ENCODE peak calls at places on chromosome 5, in eight cellular contexts. T is MM.1S; Z is neuronal stem cell; K is cardiac muscle cell; E is effector memory CD4-positive, alpha-beta T cell; A is gastrocnemius medialis; Q is lung; R is left ventricle myocardium inferior. J is an unnamed sample. For H3K36me3, the result is how much of the 10 kb centered on the place peaks cover.

GRCh38 chr5:5306696-5307095 is 115.8 kb upstream of the ICE1 start:
- DNase-seq in T (no peak), Z (no peak), K (peak), E (no peak), A (no peak), Q (no peak), R (no peak), J (no peak)

GRCh38 chr5:149035282-149035882 is 27.5 kb downstream of the SH3TC2 start:
- DNase-seq in T (peak), Z (peak), K (peak), E (peak), A (peak), Q (peak), R (peak), J (no peak)

GRCh38 chr5:95163079-95163478 is 121.8 kb downstream of the MCTP1 start:
- DNase-seq in T (no peak), Z (no peak), K (no peak), E (no peak), A (no peak), Q (no peak), R (no peak), J (no peak)

GRCh38 chr5:163506726-163507125 is 1.3 kb downstream of the MAT2B start:
- DNase-seq in T (peak), Z (no peak), K (no peak), E (no peak), A (no peak), Q (no peak), R (no peak), J (no peak)

GRCh38 chr5:140041492-140042421 is 1.3 kb downstream of the NRG2 start:
- DNase-seq in T (no peak), Z (no peak), K (peak), E (no peak), A (peak), Q (peak), R (peak), J (no peak)

GRCh38 chr5:142396436-142396835 is 71.6 kb upstream of the SPRY4 start:
- DNase-seq in T (no peak), Z (no peak), K (no peak), E (no peak), A (no peak), Q (no peak), R (no peak), J (no peak)

GRCh38 chr5:170278611-170279500 is 18.7 kb downstream of the LCP2 start:
- DNase-seq in T (peak), Z (no peak), K (peak), E (peak), A (no peak), Q (peak), R (peak), J (no peak)

GRCh38 chr5:43042626-43043399 is 2.7 kb upstream of the ANXA2R start:
- DNase-seq in T (peak), Z (peak), K (peak), E (peak), A (peak), Q (peak), R (peak), J (no peak)

GRCh38 chr5:100827481-100827889 is 75.6 kb downstream of the ST8SIA4 start:
- DNase-seq in T (no peak), Z (no peak), K (no peak), E (no peak), A (no peak), Q (no peak), R (no peak), J (no peak)

GRCh38 chr5:67879619-67880357 is 335.8 kb upstream of the PIK3R1 start:
- DNase-seq in T (no peak), Z (no peak), K (peak), E (no peak), A (no peak), Q (no peak), R (no peak), J (peak)

GRCh38 chr5:72857396-72857795 is 40.9 kb downstream of the TNPO1 start:
- DNase-seq in T (no peak), Z (no peak), K (no peak), E (no peak), A (no peak), Q (no peak), R (no peak), J (no peak)

GRCh38 chr5:143536364-143536763 is 132.9 kb upstream of the NR3C1 start:
- DNase-seq in T (no peak), Z (no peak), K (peak), E (no peak), A (no peak), Q (peak), R (no peak), J (peak)

GRCh38 chr5:125455041-125455440 is 708.6 kb upstream of the ZNF608 start:
- DNase-seq in T (no peak), Z (no peak), K (peak), E (no peak), A (no peak), Q (no peak), R (no peak), J (no peak)

GRCh38 chr5:3382782-3383181 is 212.8 kb upstream of the IRX1 start:
- DNase-seq in T (no peak), Z (no peak), K (no peak), E (no peak), A (no peak), Q (no peak), R (no peak), J (no peak)

GRCh38 chr5:149223081-149223848 is 48.4 kb upstream of the AFAP1L1 start:
- DNase-seq in T (no peak), Z (no peak), K (no peak), E (no peak), A (no peak), Q (no peak), R (no peak), J (no peak)

GRCh38 chr5:58967597-58968281 is 384.9 kb downstream of the RAB3C start:
- DNase-seq in T (no peak), Z (no peak), K (no peak), E (no peak), A (no peak), Q (no peak), R (no peak), J (no peak)

GRCh38 chr5:172758077-172758835 is 12.7 kb downstream of the DUSP1 start:
- DNase-seq in T (no peak), Z (no peak), K (peak), E (no peak), A (no peak), Q (no peak), R (no peak), J (no peak)

GRCh38 chr5:142277796-142278195 is 47.0 kb downstream of the SPRY4 start:
- DNase-seq in T (no peak), Z (no peak), K (no peak), E (no peak), A (no peak), Q (no peak), R (no peak), J (peak)

GRCh38 chr5:76849767-76850291 is at the start of gene S100Z:
- DNase-seq in T (no peak), Z (no peak), K (peak), E (peak), A (no peak), Q (no peak), R (no peak), J (no peak)

GRCh38 chr5:157308826-157309465 is 43.0 kb downstream of the CYFIP2 start:
- DNase-seq in T (no peak), Z (no peak), K (peak), E (no peak), A (no peak), Q (no peak), R (no peak), J (no peak)

GRCh38 chr5:124860271-124860670 is 113.8 kb upstream of the ZNF608 start:
- DNase-seq in T (no peak), Z (no peak), K (no peak), E (no peak), A (no peak), Q (no peak), R (no peak), J (no peak)

GRCh38 chr5:119315516-119315949 is 40.3 kb upstream of the TNFAIP8 start:
- DNase-seq in T (peak), Z (no peak), K (peak), E (no peak), A (no peak), Q (no peak), R (no peak), J (no peak)

GRCh38 chr5:43193171-43193951 is 1.3 kb downstream of the NIM1K start:
- DNase-seq in T (no peak), Z (peak), K (peak), E (no peak), A (no peak), Q (peak), R (no peak), J (peak)

GRCh38 chr5:757931-758697 is 26.4 kb downstream of the ZDHHC11B start:
- DNase-seq in T (no peak), Z (peak), K (no peak), E (peak), A (no peak), Q (peak), R (peak), J (no peak)

DNA sequence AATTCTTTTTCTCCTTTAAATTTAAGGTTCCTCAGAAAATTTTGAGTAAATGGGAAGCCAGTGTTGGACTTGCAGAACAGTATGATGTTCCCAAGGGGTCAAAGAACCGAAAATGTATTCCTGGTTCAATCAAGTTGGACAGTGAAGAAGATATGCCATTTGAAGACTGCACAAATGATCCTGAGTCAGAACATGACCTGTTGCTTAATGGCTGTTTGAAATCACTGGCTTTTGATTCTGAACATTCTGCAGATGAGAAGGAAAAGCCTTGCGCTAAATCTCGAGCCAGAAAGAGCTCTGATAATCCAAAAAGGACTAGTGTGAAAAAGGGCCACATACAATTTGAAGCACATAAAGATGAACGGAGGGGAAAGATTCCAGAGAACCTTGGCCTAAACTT is 76.0 kb downstream of the NSD1 start:
- DNase-seq in T (no peak), Z (no peak), K (no peak), E (no peak), A (no peak), Q (no peak), R (no peak), J (no peak)
- H3K36me3 ChIP-seq in T (under half), Z (under half), K (under half), E (under half), A (under half), Q (under half), R (half or more), J (under half)

DNA sequence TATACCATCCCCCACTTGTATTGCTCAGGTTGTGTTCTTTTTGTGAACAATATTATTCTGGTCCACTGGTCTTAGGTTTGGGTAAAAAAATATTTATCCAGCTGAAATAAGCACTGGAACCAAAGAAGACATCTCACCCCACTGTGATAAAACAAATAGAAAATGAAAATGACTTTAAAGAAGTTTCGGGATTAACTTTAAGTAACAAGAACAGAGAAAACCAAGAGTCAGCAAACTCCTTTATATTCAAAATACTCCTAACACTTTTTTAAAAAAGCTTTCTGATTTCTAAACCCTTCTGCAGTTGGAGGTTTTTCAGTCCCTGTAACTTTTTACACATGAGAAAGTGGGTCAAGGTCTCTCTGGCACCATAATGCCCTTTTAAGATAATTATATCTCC is 273.9 kb upstream of the CDH10 start:
- DNase-seq in T (peak), Z (no peak), K (no peak), E (no peak), A (no peak), Q (no peak), R (no peak), J (no peak)
- H3K36me3 ChIP-seq in T (under half), Z (under half), K (under half), E (under half), A (under half), Q (under half), R (under half), J (under half)

DNA sequence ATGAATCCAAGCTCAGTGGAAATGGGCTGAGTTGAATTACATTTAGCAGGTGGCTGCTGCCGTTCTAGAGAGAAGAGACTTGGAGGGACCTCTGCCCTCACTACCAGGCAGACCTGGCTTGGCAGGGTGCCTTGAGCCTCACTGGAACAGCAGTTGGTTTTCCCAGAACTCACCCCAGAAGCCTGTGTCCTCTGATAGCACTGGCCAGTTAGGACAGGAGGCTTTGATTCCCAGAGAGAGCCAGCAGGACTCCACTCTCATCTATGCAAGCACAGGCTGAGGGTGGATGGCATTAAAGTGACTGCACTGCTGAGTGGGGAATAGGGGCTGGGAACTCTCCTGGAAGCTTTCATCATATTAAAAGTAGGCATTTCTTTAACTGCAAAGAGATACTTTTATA is 54.8 kb downstream of the PWWP2A start:
- DNase-seq in T (no peak), Z (no peak), K (no peak), E (no peak), A (no peak), Q (no peak), R (peak), J (no peak)
- H3K36me3 ChIP-seq in T (under half), Z (half or more), K (under half), E (under half), A (under half), Q (under half), R (half or more), J (under half)

DNA sequence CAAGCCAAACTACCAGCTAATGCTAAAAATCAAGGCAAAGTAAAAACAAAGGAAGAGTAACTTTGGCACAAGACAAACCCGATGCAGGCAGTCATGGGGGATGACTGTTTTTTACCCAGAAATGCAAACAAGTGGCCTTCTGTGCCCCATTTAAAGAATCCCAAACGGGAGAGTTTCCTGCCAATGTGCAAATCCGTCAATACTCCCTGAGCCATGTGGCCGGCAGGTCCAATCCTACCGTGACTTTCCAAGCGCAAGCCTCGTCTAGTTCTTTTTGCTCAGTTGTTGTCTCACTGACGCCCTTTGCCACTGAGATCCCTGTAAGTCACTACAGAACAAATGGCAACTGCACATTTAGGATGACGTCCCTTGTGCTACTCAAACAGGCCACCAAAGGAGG is 43.3 kb downstream of the OTULIN start:
- DNase-seq in T (no peak), Z (no peak), K (no peak), E (no peak), A (no peak), Q (no peak), R (no peak), J (no peak)
- H3K36me3 ChIP-seq in T (under half), Z (half or more), K (under half), E (under half), A (under half), Q (under half), R (half or more), J (under half)

DNA sequence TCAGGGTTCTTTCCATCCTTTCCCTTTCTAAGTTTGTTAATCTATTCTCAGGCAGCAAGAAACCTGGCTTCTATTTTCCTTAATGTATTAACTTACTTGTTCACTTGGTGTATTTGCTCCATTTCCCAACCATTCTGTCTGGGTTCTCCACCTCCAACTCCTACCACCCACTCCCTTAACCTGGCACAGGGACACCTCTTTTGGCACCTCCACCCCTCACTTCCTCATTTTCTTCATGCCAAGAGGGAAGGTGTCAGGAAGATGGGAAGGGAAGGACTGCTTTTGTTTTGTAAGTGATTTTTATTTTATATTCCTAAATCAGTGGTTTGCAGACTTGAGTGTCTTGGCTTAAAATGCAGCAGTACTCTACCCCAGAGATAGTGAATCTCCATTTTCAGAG is 166.1 kb downstream of the TRIO start:
- DNase-seq in T (no peak), Z (no peak), K (no peak), E (no peak), A (no peak), Q (no peak), R (no peak), J (no peak)
- H3K36me3 ChIP-seq in T (under half), Z (half or more), K (under half), E (under half), A (under half), Q (under half), R (half or more), J (under half)

DNA sequence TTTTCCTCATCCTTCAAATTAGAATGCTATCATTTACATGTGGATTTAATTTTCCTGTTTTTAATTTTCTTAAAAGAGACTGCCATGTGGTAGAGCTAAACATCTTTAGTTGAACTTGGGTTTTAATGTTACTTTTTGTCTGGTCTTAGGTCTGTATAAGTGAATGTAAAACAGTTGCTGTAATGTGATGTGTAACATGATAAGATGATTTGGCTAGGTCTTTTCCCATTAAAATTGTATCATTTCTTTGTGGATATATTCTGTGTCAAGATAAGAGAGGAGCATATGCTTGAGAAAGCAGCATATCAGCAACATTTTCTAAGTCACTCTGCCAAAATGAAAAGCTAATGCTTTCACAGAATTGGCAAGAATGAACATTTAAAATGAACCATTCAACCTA is 18.5 kb downstream of the TMEM167A start:
- DNase-seq in T (no peak), Z (no peak), K (no peak), E (no peak), A (no peak), Q (no peak), R (no peak), J (no peak)
- H3K36me3 ChIP-seq in T (under half), Z (half or more), K (under half), E (under half), A (under half), Q (under half), R (under half), J (under half)

GRCh38 chr5:165296401-165297130 is 1791.1 kb downstream of the MAT2B start:
- DNase-seq in T (no peak), Z (no peak), K (no peak), E (no peak), A (no peak), Q (no peak), R (no peak), J (no peak)
- H3K36me3 ChIP-seq in T (under half), Z (under half), K (under half), E (under half), A (under half), Q (under half), R (under half), J (under half)

GRCh38 chr5:65546141-65546540 is 16.8 kb downstream of the CENPK start:
- DNase-seq in T (no peak), Z (no peak), K (no peak), E (no peak), A (no peak), Q (no peak), R (no peak), J (no peak)
- H3K36me3 ChIP-seq in T (under half), Z (half or more), K (under half), E (under half), A (under half), Q (under half), R (under half), J (under half)

DNA sequence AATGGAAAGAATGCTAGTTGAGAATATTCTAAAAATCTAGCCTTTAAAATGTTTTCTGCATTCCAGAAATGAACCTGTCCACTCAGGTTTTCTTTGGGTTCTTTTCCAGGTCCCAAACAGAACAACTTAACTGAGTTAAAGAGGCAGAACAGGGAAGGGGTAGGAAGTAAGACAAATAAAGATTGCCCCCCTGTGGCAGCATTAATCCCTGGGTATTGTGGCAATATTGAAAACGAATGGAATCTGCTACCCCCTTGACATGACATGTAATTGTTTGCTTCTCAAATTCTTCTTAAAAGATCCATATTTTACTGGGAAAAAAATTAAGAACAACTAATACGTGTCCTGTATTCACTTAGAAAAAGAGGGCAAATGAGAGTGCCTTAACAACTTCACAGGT is 9.3 kb upstream of the RBM22 start:
- DNase-seq in T (no peak), Z (no peak), K (peak), E (no peak), A (no peak), Q (no peak), R (no peak), J (no peak)
- H3K36me3 ChIP-seq in T (under half), Z (half or more), K (under half), E (under half), A (under half), Q (under half), R (half or more), J (under half)

GRCh38 chr5:154456540-154456939 is 10.7 kb downstream of the SAP30L start:
- DNase-seq in T (no peak), Z (no peak), K (no peak), E (no peak), A (no peak), Q (no peak), R (no peak), J (no peak)
- H3K36me3 ChIP-seq in T (under half), Z (half or more), K (under half), E (half or more), A (under half), Q (under half), R (half or more), J (under half)

J was measured in kidney epithelial cell.